ENCODE peak calls at places on chromosome 18, in five cellular contexts. U, V, O, C and F are unnamed samples.

GRCh38 chr18:79203017-79203605 is 133.9 kb downstream of the ATP9B start:
- DNase-seq in O (peak), C (no peak), U (peak), V (no peak), F (no peak)

GRCh38 chr18:27120246-27120645 is 64.9 kb downstream of the CHST9 start:
- DNase-seq in V (no peak), O (no peak), U (no peak), C (no peak), F (no peak)

GRCh38 chr18:77127769-77128671 is 4.6 kb downstream of the MBP start:
- DNase-seq in U (peak), O (peak), V (no peak), C (no peak), F (no peak)

GRCh38 chr18:12159446-12159845 is 65.8 kb downstream of the ANKRD62 start:
- DNase-seq in C (no peak), V (no peak), U (no peak), O (peak), F (no peak)

GRCh38 chr18:51890762-51891161 is 449.2 kb upstream of the DCC start:
- DNase-seq in C (no peak), V (no peak), O (peak), U (no peak), F (no peak)

GRCh38 chr18:44342167-44342566 is 338.5 kb upstream of the SETBP1 start:
- DNase-seq in U (no peak), O (no peak), V (no peak), C (no peak), F (no peak)

GRCh38 chr18:42929857-42930256 is 185.6 kb downstream of the RIT2 start:
- DNase-seq in C (no peak), V (no peak), U (no peak), O (no peak), F (no peak)

GRCh38 chr18:70981400-70982140 is 692.7 kb downstream of the SOCS6 start:
- DNase-seq in O (no peak), V (no peak), C (no peak), U (no peak), F (no peak)

GRCh38 chr18:36099311-36099710 is 29.8 kb downstream of the SLC39A6 start:
- DNase-seq in U (no peak), V (no peak), C (no peak), O (no peak), F (no peak)

GRCh38 chr18:10661333-10661732 is 135.5 kb downstream of the NAPG start:
- DNase-seq in O (peak), C (no peak), V (no peak), U (no peak), F (no peak)

GRCh38 chr18:70490008-70490933 is 201.4 kb downstream of the SOCS6 start:
- DNase-seq in C (peak), O (peak), V (no peak), U (peak), F (peak)

GRCh38 chr18:53991202-53991601 is 233.3 kb downstream of the MBD2 start:
- DNase-seq in V (no peak), O (no peak), C (no peak), U (no peak), F (no peak)

GRCh38 chr18:31657823-31658669 is 26.3 kb downstream of the B4GALT6 start:
- DNase-seq in U (no peak), V (no peak), O (no peak), C (no peak), F (no peak)

GRCh38 chr18:74625157-74625556 is 27.5 kb downstream of the ZNF407 start:
- DNase-seq in U (no peak), O (peak), C (no peak), V (no peak), F (no peak)

GRCh38 chr18:74624491-74624890 is 26.8 kb downstream of the ZNF407 start:
- DNase-seq in V (no peak), O (no peak), C (no peak), U (no peak), F (no peak)

GRCh38 chr18:74626311-74626874 is 28.7 kb downstream of the ZNF407 start:
- DNase-seq in O (no peak), V (no peak), C (no peak), U (no peak), F (no peak)

GRCh38 chr18:74622079-74622478 is 24.4 kb downstream of the ZNF407 start:
- DNase-seq in O (no peak), V (no peak), C (no peak), U (no peak), F (no peak)

DNA sequence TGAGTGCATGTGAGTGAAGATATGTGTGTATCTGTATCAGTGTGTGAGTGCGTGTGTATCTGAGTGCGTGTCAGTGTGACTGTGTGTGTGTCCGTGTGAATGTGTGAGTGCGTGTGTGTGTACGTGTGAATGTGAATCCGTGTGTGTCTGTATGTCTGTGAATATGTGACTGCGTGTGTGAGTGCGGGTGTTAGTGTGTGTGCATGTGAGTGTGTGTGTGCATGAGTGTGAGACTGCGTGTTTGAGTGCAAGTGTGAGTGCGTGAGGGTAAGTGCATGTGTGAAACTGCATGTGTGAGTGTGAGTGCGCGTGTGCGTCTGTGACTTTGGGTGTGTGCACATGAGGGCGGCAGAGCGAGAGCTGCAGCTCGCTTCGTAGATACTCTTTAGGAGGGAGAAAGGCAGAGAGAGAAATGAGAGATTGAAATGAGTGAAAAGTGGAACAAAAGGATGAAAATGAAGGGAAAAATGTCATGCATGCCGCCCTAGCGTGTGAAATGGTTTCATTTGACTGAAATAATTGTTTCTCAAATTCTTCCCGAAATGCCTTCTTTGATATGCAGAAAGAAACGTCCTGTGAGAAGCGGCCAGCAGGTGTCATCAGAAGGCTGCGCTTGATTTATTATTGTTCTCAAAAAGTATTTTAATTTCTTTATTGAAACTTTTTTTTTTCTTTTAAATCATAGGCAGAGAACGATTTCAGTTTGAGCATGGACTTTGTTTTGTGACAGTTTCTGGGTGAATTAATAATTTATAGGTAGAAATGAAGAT is 25.6 kb downstream of the ZNF407 start:
- DNase-seq in U (peak), V (no peak), C (no peak), O (peak), F (no peak)
- TF ChIP-seq CTCF in U (peak), V (no peak), C (no peak), O (peak), F (peak)

DNA sequence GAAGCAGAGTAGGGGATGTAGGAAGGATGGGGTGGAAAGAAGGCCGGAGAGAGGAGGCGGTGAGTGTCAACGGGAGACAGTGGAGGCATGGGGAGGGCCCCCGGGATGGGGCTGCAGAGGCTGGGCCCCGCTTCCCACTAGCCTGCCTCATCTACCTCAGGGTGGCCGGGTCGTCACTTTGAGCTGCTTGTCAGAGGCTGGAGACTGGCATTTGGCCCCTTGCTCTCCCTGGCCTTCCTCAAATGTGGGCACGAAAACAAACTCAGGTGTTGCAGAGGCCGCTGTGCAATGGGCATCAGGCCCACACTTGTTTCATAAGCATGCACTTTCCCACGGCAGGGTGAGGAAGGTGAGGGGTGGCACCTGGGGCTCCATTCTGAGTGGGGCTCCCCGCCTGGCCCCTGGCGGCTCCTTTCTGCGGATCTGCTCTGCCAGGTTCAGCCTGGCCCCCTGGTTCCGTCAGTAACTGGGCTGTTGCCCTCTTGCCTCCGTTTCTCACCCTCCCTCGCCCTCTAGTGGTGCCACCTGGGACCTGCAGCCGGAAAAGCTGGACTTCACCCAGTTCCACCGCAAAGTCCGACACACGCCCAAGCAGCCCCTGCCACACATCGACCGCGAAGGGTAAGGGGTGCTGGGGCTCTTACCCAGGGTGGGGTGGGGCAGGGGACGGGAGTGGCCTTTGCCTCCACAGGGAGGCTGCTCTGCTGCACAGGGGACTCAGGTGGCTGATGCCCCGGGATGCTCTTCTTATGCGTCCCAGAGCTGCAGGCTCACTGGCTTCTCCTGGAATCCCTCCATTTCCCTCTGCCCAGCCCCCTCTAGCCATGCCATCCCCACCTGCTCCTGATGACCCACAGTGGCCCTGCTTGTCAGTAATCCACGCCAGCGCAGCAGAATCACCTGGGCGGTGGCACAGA is 125.4 kb downstream of the CTIF start:
- DNase-seq in V (peak), U (peak), O (peak), C (peak), F (peak)
- TF ChIP-seq CTCF in V (peak), U (peak), O (peak), C (peak), F (peak)

GRCh38 chr18:49021433-49022129 is 70.8 kb upstream of the SMAD7 start:
- DNase-seq in O (peak), C (no peak), U (peak), V (peak), F (peak)
- TF ChIP-seq CTCF in O (peak), C (no peak), U (no peak), V (peak), F (peak)

GRCh38 chr18:6397931-6398566 is 16.7 kb downstream of the L3MBTL4 start:
- DNase-seq in U (no peak), C (no peak), O (no peak), V (no peak), F (no peak)
- TF ChIP-seq CTCF in U (no peak), C (no peak), O (no peak), V (no peak), F (no peak)

GRCh38 chr18:63505566-63506335 is 29.0 kb downstream of the SERPINB5 start:
- DNase-seq in U (no peak), V (no peak), O (peak), C (peak), F (no peak)
- TF ChIP-seq CTCF in U (peak), V (peak), O (peak), C (peak), F (peak)

GRCh38 chr18:13524054-13524453 is 202.3 kb downstream of the FAM210A start:
- DNase-seq in V (no peak), U (no peak), C (no peak), O (no peak), F (no peak)

GRCh38 chr18:13526519-13526918 is 199.8 kb downstream of the FAM210A start:
- DNase-seq in U (no peak), V (no peak), C (no peak), O (no peak), F (no peak)

GRCh38 chr18:13527256-13527655 is 199.1 kb downstream of the FAM210A start:
- DNase-seq in O (no peak), U (no peak), C (no peak), V (no peak), F (no peak)

GRCh38 chr18:13524824-13525223 is 201.5 kb downstream of the FAM210A start:
- DNase-seq in O (no peak), C (no peak), U (no peak), V (no peak), F (no peak)

GRCh38 chr18:13525381-13526029 is 200.9 kb downstream of the FAM210A start:
- DNase-seq in O (no peak), V (no peak), C (no peak), U (no peak), F (no peak)
- TF ChIP-seq CTCF in O (no peak), V (no peak), C (no peak), U (no peak), F (no peak)

GRCh38 chr18:45688834-45689233 is 35.1 kb upstream of the SLC14A1 start:
- DNase-seq in O (no peak), C (no peak), V (no peak), U (peak), F (no peak)
- TF ChIP-seq CTCF in O (no peak), C (no peak), V (no peak), U (no peak), F (no peak)

DNA sequence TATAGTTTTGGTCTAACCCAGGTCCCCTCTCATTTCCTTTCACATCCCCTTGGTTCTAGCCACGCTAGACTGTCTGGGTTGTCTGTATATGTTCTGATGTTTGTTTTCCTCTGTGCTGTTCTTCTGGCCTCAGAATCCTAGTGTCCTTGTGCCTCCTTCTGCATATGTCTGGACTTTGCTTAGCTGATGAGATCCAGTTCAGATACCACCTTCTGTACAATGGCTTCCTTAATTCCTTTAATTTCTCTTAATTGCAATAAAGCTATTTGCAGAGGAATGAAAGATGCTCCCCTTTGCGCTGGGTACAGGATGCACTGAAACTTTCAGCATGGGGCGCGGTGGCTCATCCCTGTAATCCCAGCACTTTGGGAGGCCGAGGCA is 161.7 kb downstream of the NEDD4L start:
- DNase-seq in O (no peak), U (no peak), V (no peak), C (no peak), F (no peak)
- TF ChIP-seq CTCF in O (no peak), U (no peak), V (no peak), C (no peak), F (no peak)